ENCODE peak calls at places on chromosomes 7 and 10, in seven cellular contexts. O is cardiac fibroblast, J is NCI-H1092 treated with DMSO at 0.1 percent for 48 hours, H is LoVo, I is NCI-H524, X is tibial artery, W is Daoy. C is an unnamed sample.
A peak's percentile ranks its signal among the peaks of the same experiment; 100 is the strongest.

GRCh38 chr10:111435871-111436270 is 359.0 kb downstream of the ADRA2A start:
- DNase-seq in I (peak; percentile 0), X (no peak), O (no peak), H (no peak), J (no peak), W (no peak), C (no peak)

GRCh38 chr7:130641497-130641896 is 27.1 kb downstream of the COPG2 start:
- DNase-seq in W (no peak), H (no peak), I (no peak), J (no peak), O (no peak), X (no peak), C (no peak)

GRCh38 chr10:89080660-89081059 is 90.1 kb downstream of the FAS start:
- DNase-seq in W (no peak), X (no peak), J (no peak), H (no peak), O (no peak), I (no peak), C (no peak)

GRCh38 chr7:80330434-80330833 is 181.4 kb downstream of the GNAT3 start:
- DNase-seq in I (no peak), X (no peak), H (no peak), W (no peak), O (peak; percentile 53), J (no peak), C (peak; percentile 56)

GRCh38 chr10:127600479-127600878 is 51.4 kb downstream of the NPS start:
- DNase-seq in X (no peak), H (no peak), O (no peak), J (no peak), W (peak; percentile 9), I (no peak), C (no peak)

GRCh38 chr10:48247680-48248079 is 26.8 kb downstream of the FRMPD2 start:
- DNase-seq in O (no peak), H (no peak), J (no peak), I (no peak), W (no peak), X (no peak), C (no peak)

GRCh38 chr7:124032369-124033092 is at the start of gene TMEM229A:
- DNase-seq in W (peak; percentile 70), J (peak; percentile 56), H (peak; percentile 39), O (peak; percentile 28), X (no peak), I (peak; percentile 58), C (peak; percentile 82)

GRCh38 chr7:137508437-137509175 is 165.1 kb upstream of the PTN start:
- DNase-seq in O (peak; percentile 91), J (no peak), H (no peak), W (peak; percentile 59), X (no peak), I (no peak), C (peak; percentile 63)

GRCh38 chr10:88791924-88792323 is 10.6 kb upstream of the LIPM start:
- DNase-seq in O (peak; percentile 45), I (peak; percentile 8), W (peak; percentile 30), H (peak; percentile 32), J (no peak), X (no peak), C (peak; percentile 53)

GRCh38 chr10:69696073-69696731 is 66.2 kb downstream of the FAM241B start:
- DNase-seq in H (peak; percentile 66), W (peak; percentile 77), I (no peak), J (no peak), X (no peak), O (peak; percentile 94), C (peak; percentile 89)

GRCh38 chr7:84783161-84783803 is 403.6 kb downstream of the SEMA3D start:
- DNase-seq in H (no peak), W (no peak), O (peak; percentile 24), I (no peak), J (no peak), X (no peak), C (peak; percentile 26)

GRCh38 chr10:84348431-84348830 is 20.0 kb downstream of the CCSER2 start:
- DNase-seq in I (no peak), W (peak; percentile 26), X (no peak), J (no peak), O (peak; percentile 87), H (no peak), C (peak; percentile 71)

GRCh38 chr10:32983333-32983909 is 25.4 kb upstream of the ITGB1 start:
- DNase-seq in O (peak; percentile 97), X (no peak), W (peak; percentile 92), H (peak; percentile 52), I (no peak), J (no peak), C (peak; percentile 77)

C was measured in AG20443.